ENCODE peak calls at places on chromosomes 3 and 15, in ten cellular contexts. M, A, I, T, Y, P, U, K, E and Z are unnamed samples.

GRCh38 chr3:53145109-53146077 is 15.2 kb upstream of the RFT1 start:
- DNase-seq in M (no peak), P (no peak), U (no peak), K (no peak), Y (no peak), T (peak; percentile 85), E (no peak), I (no peak), A (no peak), Z (no peak)

GRCh38 chr3:62367735-62368704 is 5.3 kb downstream of the FEZF2 start:
- DNase-seq in K (no peak), P (no peak), E (no peak), T (no peak), U (no peak), I (no peak), A (no peak), Y (no peak), M (no peak), Z (no peak)

GRCh38 chr3:141769171-141769894 is 6.1 kb downstream of the GRK7 start:
- DNase-seq in E (no peak), P (no peak), A (no peak), I (no peak), M (no peak), Y (no peak), K (no peak), T (no peak), U (no peak), Z (no peak)

GRCh38 chr3:140898340-140899180 is 43.1 kb upstream of the SLC25A36 start:
- DNase-seq in K (peak; percentile 17), T (peak; percentile 65), A (peak; percentile 59), P (no peak), I (peak; percentile 54), Y (peak; percentile 90), E (peak; percentile 36), U (peak; percentile 61), M (peak; percentile 19), Z (no peak)

GRCh38 chr3:81958967-81959625 is 197.7 kb upstream of the GBE1 start:
- DNase-seq in A (no peak), U (no peak), M (no peak), P (no peak), Y (no peak), E (no peak), K (no peak), T (no peak), I (no peak), Z (no peak)

GRCh38 chr3:140555666-140556065 is 122.2 kb upstream of the TRIM42 start:
- DNase-seq in A (no peak), P (no peak), U (no peak), E (no peak), T (no peak), I (no peak), Y (no peak), M (no peak), K (no peak), Z (no peak)

GRCh38 chr3:73610493-73610892 is 14.2 kb downstream of the PDZRN3 start:
- DNase-seq in E (no peak), M (no peak), A (no peak), U (no peak), Y (no peak), T (no peak), K (no peak), I (no peak), P (no peak), Z (no peak)

GRCh38 chr15:61205427-61205826 is 23.7 kb downstream of the RORA start:
- DNase-seq in K (no peak), A (no peak), E (no peak), Y (peak; percentile 9), I (no peak), M (no peak), P (no peak), U (no peak), T (no peak), Z (no peak)

GRCh38 chr3:107404727-107405519 is 27.7 kb downstream of the CCDC54 start:
- DNase-seq in M (no peak), E (no peak), U (no peak), Y (peak; percentile 84), A (no peak), T (no peak), I (no peak), P (no peak), K (no peak), Z (no peak)

GRCh38 chr3:50154840-50155490 is at the start of gene SEMA3F:
- DNase-seq in I (peak; percentile 97), Y (peak; percentile 36), P (no peak), M (peak; percentile 96), E (peak; percentile 57), U (peak; percentile 58), T (peak; percentile 85), A (peak; percentile 57), K (peak; percentile 57), Z (no peak)

GRCh38 chr3:15438988-15439387 is 11.6 kb downstream of the EAF1 start:
- DNase-seq in T (no peak), E (no peak), U (no peak), M (no peak), A (no peak), Y (no peak), K (no peak), P (no peak), I (no peak), Z (no peak)

GRCh38 chr3:159418571-159419526 is 569.8 kb upstream of the IL12A start:
- DNase-seq in I (no peak), K (no peak), T (peak; percentile 57), Y (peak; percentile 94), E (no peak), M (no peak), U (no peak), P (no peak), A (no peak), Z (no peak)

GRCh38 chr3:84965141-84965540 is 6.4 kb downstream of the CADM2 start:
- DNase-seq in U (peak; percentile 93), P (no peak), I (no peak), Y (no peak), T (peak; percentile 47), M (no peak), E (no peak), A (no peak), K (no peak), Z (peak; percentile 18)

GRCh38 chr3:122795674-122795969 is 753 bp downstream of the SLC49A4 start:
- DNase-seq in E (no peak), Y (no peak), U (peak; percentile 31), A (no peak), M (no peak), T (no peak), P (no peak), I (no peak), K (no peak), Z (no peak)

GRCh38 chr15:99450896-99451358 is 114.9 kb upstream of the MEF2A start:
- DNase-seq in I (peak; percentile 70), U (no peak), A (no peak), T (no peak), M (no peak), Y (no peak), P (no peak), E (peak; percentile 8), K (no peak), Z (no peak)

GRCh38 chr3:141367038-141367730 is 1.1 kb upstream of the ZBTB38 start:
- DNase-seq in Y (peak; percentile 100), I (no peak), A (no peak), T (peak; percentile 91), U (no peak), K (no peak), E (no peak), P (no peak), M (no peak), Z (no peak)

GRCh38 chr3:167450675-167451074 is 23.2 kb downstream of the SERPINI2 start:
- DNase-seq in E (no peak), U (no peak), M (no peak), P (no peak), A (no peak), I (no peak), Y (no peak), T (no peak), K (no peak), Z (no peak)

GRCh38 chr3:54356299-54357037 is 234.1 kb downstream of the CACNA2D3 start:
- DNase-seq in U (no peak), K (no peak), P (no peak), E (no peak), T (no peak), A (peak; percentile 57), Y (no peak), I (no peak), M (no peak), Z (no peak)

GRCh38 chr15:60804986-60805949 is 326.3 kb upstream of the ICE2 start:
- DNase-seq in Y (peak; percentile 96), K (no peak), U (no peak), P (no peak), I (no peak), M (no peak), T (peak; percentile 4), E (no peak), A (no peak), Z (no peak)

GRCh38 chr15:51846066-51846462 is 16.6 kb downstream of the TMOD3 start:
- DNase-seq in P (no peak), Y (no peak), M (no peak), E (no peak), K (no peak), A (no peak), U (no peak), T (no peak), I (no peak), Z (no peak)

GRCh38 chr3:78506581-78507195 is 1261.1 kb downstream of the ROBO1 start:
- DNase-seq in P (no peak), A (no peak), K (no peak), Y (peak; percentile 86), T (peak; percentile 95), U (no peak), M (no peak), I (no peak), E (no peak), Z (no peak)

GRCh38 chr15:82132742-82133141 is 86.9 kb upstream of the MEX3B start:
- DNase-seq in E (no peak), K (no peak), T (peak; percentile 90), U (no peak), I (no peak), Y (peak; percentile 97), M (no peak), A (no peak), P (no peak), Z (no peak)

GRCh38 chr15:81284256-81285031 is 39.5 kb downstream of the STARD5 start:
- DNase-seq in M (no peak), E (no peak), U (no peak), Y (no peak), T (no peak), A (no peak), I (no peak), P (no peak), K (no peak), Z (no peak)

GRCh38 chr3:192566706-192567290 is 160.5 kb downstream of the FGF12 start:
- DNase-seq in P (peak; percentile 41), A (peak; percentile 51), E (peak; percentile 38), Y (peak; percentile 69), I (peak; percentile 64), K (peak; percentile 46), U (peak; percentile 85), M (peak; percentile 33), T (peak; percentile 85), Z (peak; percentile 67)